ENCODE peak calls at places on chromosome 2, in five cellular contexts. N, Y, I, O and A are unnamed samples.

GRCh38 chr2:149049142-149049541 is 10.6 kb downstream of the LYPD6B start:
- DNase-seq in O (no peak), N (no peak), Y (no peak), I (no peak), A (no peak)

GRCh38 chr2:180524458-180524857 is 455.9 kb upstream of the UBE2E3 start:
- DNase-seq in N (no peak), I (no peak), Y (no peak), O (no peak), A (no peak)

GRCh38 chr2:73239776-73240175 is 5.7 kb downstream of the CCT7 start:
- DNase-seq in N (no peak), O (no peak), Y (no peak), I (no peak), A (no peak)

GRCh38 chr2:190846746-190847145 is 33.9 kb upstream of the GLS start:
- DNase-seq in I (no peak), N (no peak), Y (no peak), O (peak), A (no peak)

GRCh38 chr2:53373126-53373525 is 394.5 kb upstream of the CHAC2 start:
- DNase-seq in O (no peak), I (no peak), N (no peak), Y (no peak), A (no peak)

GRCh38 chr2:230967113-230967512 is 28.8 kb upstream of the SPATA3 start:
- DNase-seq in I (no peak), O (no peak), N (no peak), Y (no peak), A (no peak)

GRCh38 chr2:172198361-172198760 is 95.7 kb upstream of the DLX2 start:
- DNase-seq in N (no peak), Y (no peak), O (no peak), I (no peak), A (no peak)

GRCh38 chr2:88099798-88100488 is 27.9 kb downstream of the FABP1 start:
- DNase-seq in I (no peak), O (no peak), Y (peak), N (peak), A (no peak)

GRCh38 chr2:121232626-121233265 is 52.3 kb downstream of the TFCP2L1 start:
- DNase-seq in O (no peak), Y (no peak), I (no peak), N (no peak), A (no peak)

GRCh38 chr2:216574586-216574985 is 58.6 kb upstream of the IGFBP2 start:
- DNase-seq in Y (no peak), N (no peak), I (no peak), O (no peak), A (no peak)

GRCh38 chr2:212193066-212193465 is 345.5 kb downstream of the ERBB4 start:
- DNase-seq in Y (no peak), I (no peak), O (no peak), N (no peak), A (no peak)